ENCODE peak calls at places on chromosomes 3 and 15, in four cellular contexts. N, K, J and D are unnamed samples.

GRCh38 chr3:134652409-134652831 is 1.6 kb upstream of the KY start:
- DNase-seq in N (peak), K (no peak), J (no peak), D (no peak)

GRCh38 chr3:50418845-50419244 is 59.5 kb upstream of the TMEM115 start:
- DNase-seq in N (peak), K (no peak), J (no peak), D (no peak)

GRCh38 chr15:40275954-40276353 is 6.9 kb downstream of the ANKRD63 start:
- DNase-seq in N (no peak), K (no peak), J (no peak), D (no peak)

GRCh38 chr3:74623261-74623836 is 8.9 kb upstream of the CNTN3 start:
- DNase-seq in N (no peak), K (no peak), J (no peak), D (no peak)

GRCh38 chr3:108215876-108216275 is 6.3 kb downstream of the IFT57 start:
- DNase-seq in N (no peak), K (no peak), J (no peak), D (no peak)

GRCh38 chr15:68413363-68414255 is 18.4 kb downstream of the ITGA11 start:
- DNase-seq in N (no peak), K (no peak), J (peak), D (no peak)

GRCh38 chr3:51966941-51967383 is 292 bp downstream of the PCBP4 start:
- DNase-seq in N (no peak), K (no peak), J (no peak), D (no peak)

GRCh38 chr3:99532246-99532645 is 106.1 kb upstream of the COL8A1 start:
- DNase-seq in N (peak), K (peak), J (peak), D (peak)

GRCh38 chr15:68371160-68371559 is 60.8 kb downstream of the ITGA11 start:
- DNase-seq in N (no peak), K (no peak), J (no peak), D (no peak)

GRCh38 chr3:40021338-40021737 is 211.9 kb downstream of the MYRIP start:
- DNase-seq in N (no peak), K (no peak), J (no peak), D (no peak)

GRCh38 chr3:36868614-36869436 is 76.0 kb downstream of the TRANK1 start:
- DNase-seq in N (peak), K (peak), J (peak), D (peak)

GRCh38 chr3:31364711-31365110 is 168.0 kb upstream of the STT3B start:
- DNase-seq in N (peak), K (no peak), J (no peak), D (no peak)

GRCh38 chr15:100189849-100190248 is 151.9 kb downstream of the ADAMTS17 start:
- DNase-seq in N (peak), K (no peak), J (no peak), D (no peak)

GRCh38 chr15:50051811-50052419 is 67.1 kb downstream of the ATP8B4 start:
- DNase-seq in N (peak), K (peak), J (peak), D (peak)

GRCh38 chr3:41073190-41073589 is 126.1 kb upstream of the CTNNB1 start:
- DNase-seq in N (no peak), K (no peak), J (no peak), D (no peak)

GRCh38 chr3:109731639-109732473 is 394.5 kb upstream of the DPPA4 start:
- DNase-seq in N (peak), K (no peak), J (peak), D (peak)

GRCh38 chr15:65377105-65377975 is 462 bp downstream of the IGDCC3 start:
- DNase-seq in N (peak), K (peak), J (no peak), D (no peak)

GRCh38 chr15:83205725-83206324 is 1.8 kb downstream of the HDGFL3 start:
- DNase-seq in N (peak), K (no peak), J (no peak), D (no peak)

GRCh38 chr15:92845109-92845508 is 55.0 kb upstream of the CHD2 start:
- DNase-seq in N (peak), K (no peak), J (no peak), D (no peak)

GRCh38 chr3:57967590-57967989 is 40.6 kb upstream of the FLNB start:
- DNase-seq in N (no peak), K (no peak), J (no peak), D (peak)

GRCh38 chr15:58771621-58772235 is 626 bp downstream of the MINDY2 start:
- DNase-seq in N (peak), K (peak), J (peak), D (peak)

GRCh38 chr3:183328164-183328563 is 75.1 kb downstream of the B3GNT5 start:
- DNase-seq in N (no peak), K (no peak), J (no peak), D (no peak)

GRCh38 chr15:48722764-48723661 is 77.5 kb upstream of the FBN1 start:
- DNase-seq in N (peak), K (no peak), J (no peak), D (no peak)

GRCh38 chr15:101327147-101327740 is 32.2 kb upstream of the SNRPA1 start:
- DNase-seq in N (no peak), K (no peak), J (no peak), D (no peak)

GRCh38 chr3:141955163-141955562 is 78.7 kb downstream of the ATP1B3 start:
- DNase-seq in N (peak), K (no peak), J (no peak), D (no peak)

GRCh38 chr15:50911001-50911400 is 2.5 kb downstream of the AP4E1 start:
- DNase-seq in N (peak), K (no peak), J (no peak), D (no peak)

GRCh38 chr3:38000242-38000916 is 9.8 kb downstream of the VILL start:
- DNase-seq in N (no peak), K (no peak), J (no peak), D (no peak)

GRCh38 chr3:79461129-79461792 is 306.5 kb downstream of the ROBO1 start:
- DNase-seq in N (peak), K (no peak), J (no peak), D (no peak)

GRCh38 chr3:50221051-50221412 is 15.0 kb upstream of the GNAI2 start:
- DNase-seq in N (no peak), K (no peak), J (no peak), D (no peak)

GRCh38 chr3:60935709-60936108 is 315.5 kb downstream of the FHIT start:
- DNase-seq in N (peak), K (no peak), J (no peak), D (no peak)

GRCh38 chr15:38690737-38691332 is 126.2 kb upstream of the RASGRP1 start:
- DNase-seq in N (peak), K (peak), J (peak), D (peak)